ENCODE peak calls at places on chromosomes 13 and 19, in ten cellular contexts. One of them, this sample, is unnamed.

GRCh38 chr13:39685652-39686051 is 30.2 kb downstream of the COG6 start:
- DNase-seq in heart left ventricle: no peak
- DNase-seq in MM.1S: no peak
- DNase-seq in BJ: no peak
- DNase-seq in heart right ventricle: no peak
- DNase-seq in epithelial cell of proximal tubule: no peak
- DNase-seq in upper lobe of left lung: no peak
- DNase-seq in mucosa of descending colon: no peak
- DNase-seq in IMR-90: no peak
- DNase-seq in AG04450: no peak
- DNase-seq in this sample: no peak

GRCh38 chr13:111598751-111599150 is 278.3 kb downstream of the TEX29 start:
- DNase-seq in heart left ventricle: no peak
- DNase-seq in MM.1S: no peak
- DNase-seq in BJ: no peak
- DNase-seq in heart right ventricle: no peak
- DNase-seq in epithelial cell of proximal tubule: no peak
- DNase-seq in upper lobe of left lung: no peak
- DNase-seq in mucosa of descending colon: no peak
- DNase-seq in IMR-90: no peak
- DNase-seq in AG04450: no peak
- DNase-seq in this sample: no peak

GRCh38 chr13:66994097-66994496 is 236.0 kb downstream of the PCDH9 start:
- DNase-seq in heart left ventricle: peak
- DNase-seq in MM.1S: peak
- DNase-seq in BJ: no peak
- DNase-seq in heart right ventricle: peak
- DNase-seq in epithelial cell of proximal tubule: peak
- DNase-seq in upper lobe of left lung: peak
- DNase-seq in mucosa of descending colon: peak
- DNase-seq in IMR-90: peak
- DNase-seq in AG04450: no peak
- DNase-seq in this sample: no peak

GRCh38 chr13:28338202-28338601 is 156.7 kb downstream of the FLT1 start:
- DNase-seq in heart left ventricle: peak
- DNase-seq in MM.1S: no peak
- DNase-seq in BJ: no peak
- DNase-seq in heart right ventricle: no peak
- DNase-seq in epithelial cell of proximal tubule: no peak
- DNase-seq in upper lobe of left lung: no peak
- DNase-seq in mucosa of descending colon: no peak
- DNase-seq in IMR-90: no peak
- DNase-seq in AG04450: no peak
- DNase-seq in this sample: no peak

GRCh38 chr19:38852231-38853044 is 2.7 kb upstream of the HNRNPL start:
- DNase-seq in heart left ventricle: peak
- DNase-seq in MM.1S: peak
- DNase-seq in BJ: no peak
- DNase-seq in heart right ventricle: no peak
- DNase-seq in epithelial cell of proximal tubule: no peak
- DNase-seq in upper lobe of left lung: peak
- DNase-seq in mucosa of descending colon: peak
- DNase-seq in IMR-90: peak
- DNase-seq in AG04450: no peak
- DNase-seq in this sample: no peak

GRCh38 chr19:14505488-14506239 is 9.7 kb upstream of the GIPC1 start:
- DNase-seq in heart left ventricle: no peak
- DNase-seq in MM.1S: no peak
- DNase-seq in BJ: peak
- DNase-seq in heart right ventricle: peak
- DNase-seq in epithelial cell of proximal tubule: no peak
- DNase-seq in upper lobe of left lung: peak
- DNase-seq in mucosa of descending colon: peak
- DNase-seq in IMR-90: peak
- DNase-seq in AG04450: no peak
- DNase-seq in this sample: no peak

GRCh38 chr13:46129955-46130354 is 25.1 kb upstream of the CPB2 start:
- DNase-seq in heart left ventricle: no peak
- DNase-seq in MM.1S: no peak
- DNase-seq in BJ: no peak
- DNase-seq in heart right ventricle: no peak
- DNase-seq in epithelial cell of proximal tubule: no peak
- DNase-seq in upper lobe of left lung: no peak
- DNase-seq in mucosa of descending colon: no peak
- DNase-seq in IMR-90: no peak
- DNase-seq in AG04450: no peak
- DNase-seq in this sample: no peak

GRCh38 chr13:65946387-65946786 is 1283.7 kb downstream of the PCDH9 start:
- DNase-seq in heart left ventricle: no peak
- DNase-seq in MM.1S: no peak
- DNase-seq in BJ: no peak
- DNase-seq in heart right ventricle: no peak
- DNase-seq in epithelial cell of proximal tubule: no peak
- DNase-seq in upper lobe of left lung: no peak
- DNase-seq in mucosa of descending colon: no peak
- DNase-seq in IMR-90: no peak
- DNase-seq in AG04450: no peak
- DNase-seq in this sample: no peak

GRCh38 chr19:55080915-55081772 is 5.5 kb downstream of the EPS8L1 start:
- DNase-seq in heart left ventricle: peak
- DNase-seq in MM.1S: no peak
- DNase-seq in BJ: no peak
- DNase-seq in heart right ventricle: peak
- DNase-seq in epithelial cell of proximal tubule: no peak
- DNase-seq in upper lobe of left lung: peak
- DNase-seq in mucosa of descending colon: peak
- DNase-seq in IMR-90: peak
- DNase-seq in AG04450: no peak
- DNase-seq in this sample: no peak

GRCh38 chr19:3146677-3147100 is 10.9 kb downstream of the GNA15 start:
- DNase-seq in heart left ventricle: no peak
- DNase-seq in MM.1S: peak
- DNase-seq in BJ: no peak
- DNase-seq in heart right ventricle: peak
- DNase-seq in epithelial cell of proximal tubule: no peak
- DNase-seq in upper lobe of left lung: peak
- DNase-seq in mucosa of descending colon: peak
- DNase-seq in IMR-90: no peak
- DNase-seq in AG04450: no peak
- DNase-seq in this sample: no peak

GRCh38 chr19:57465680-57466381 is 8.9 kb upstream of the VN1R1 start:
- DNase-seq in heart left ventricle: no peak
- DNase-seq in MM.1S: peak
- DNase-seq in BJ: no peak
- DNase-seq in heart right ventricle: no peak
- DNase-seq in epithelial cell of proximal tubule: no peak
- DNase-seq in upper lobe of left lung: no peak
- DNase-seq in mucosa of descending colon: peak
- DNase-seq in IMR-90: peak
- DNase-seq in AG04450: no peak
- DNase-seq in this sample: no peak

GRCh38 chr19:32818536-32818935 is 51.0 kb downstream of the SLC7A9 start:
- DNase-seq in heart left ventricle: no peak
- DNase-seq in MM.1S: no peak
- DNase-seq in BJ: no peak
- DNase-seq in heart right ventricle: no peak
- DNase-seq in epithelial cell of proximal tubule: no peak
- DNase-seq in upper lobe of left lung: no peak
- DNase-seq in mucosa of descending colon: no peak
- DNase-seq in IMR-90: no peak
- DNase-seq in AG04450: no peak
- DNase-seq in this sample: no peak

GRCh38 chr19:35986664-35987570 is 8.1 kb upstream of the SDHAF1 start:
- DNase-seq in heart left ventricle: peak
- DNase-seq in MM.1S: no peak
- DNase-seq in BJ: no peak
- DNase-seq in heart right ventricle: peak
- DNase-seq in epithelial cell of proximal tubule: no peak
- DNase-seq in upper lobe of left lung: no peak
- DNase-seq in mucosa of descending colon: peak
- DNase-seq in IMR-90: no peak
- DNase-seq in AG04450: no peak
- DNase-seq in this sample: no peak

GRCh38 chr13:50389726-50390125 is 374.5 kb downstream of the KCNRG start:
- DNase-seq in heart left ventricle: no peak
- DNase-seq in MM.1S: no peak
- DNase-seq in BJ: no peak
- DNase-seq in heart right ventricle: no peak
- DNase-seq in epithelial cell of proximal tubule: no peak
- DNase-seq in upper lobe of left lung: no peak
- DNase-seq in mucosa of descending colon: no peak
- DNase-seq in IMR-90: no peak
- DNase-seq in AG04450: no peak
- DNase-seq in this sample: no peak

GRCh38 chr19:6271721-6272410 is 7.9 kb downstream of the MLLT1 start:
- DNase-seq in heart left ventricle: peak
- DNase-seq in MM.1S: no peak
- DNase-seq in BJ: no peak
- DNase-seq in heart right ventricle: peak
- DNase-seq in epithelial cell of proximal tubule: no peak
- DNase-seq in upper lobe of left lung: peak
- DNase-seq in mucosa of descending colon: peak
- DNase-seq in IMR-90: peak
- DNase-seq in AG04450: no peak
- DNase-seq in this sample: no peak

GRCh38 chr19:4589579-4590410 is 30.3 kb upstream of the SEMA6B start:
- DNase-seq in heart left ventricle: peak
- DNase-seq in MM.1S: peak
- DNase-seq in BJ: no peak
- DNase-seq in heart right ventricle: no peak
- DNase-seq in epithelial cell of proximal tubule: no peak
- DNase-seq in upper lobe of left lung: no peak
- DNase-seq in mucosa of descending colon: peak
- DNase-seq in IMR-90: no peak
- DNase-seq in AG04450: no peak
- DNase-seq in this sample: no peak
- TF ChIP-seq CTCF in heart left ventricle: peak
- TF ChIP-seq CTCF in MM.1S: peak
- TF ChIP-seq CTCF in BJ: peak
- TF ChIP-seq CTCF in heart right ventricle: peak
- TF ChIP-seq CTCF in epithelial cell of proximal tubule: peak
- TF ChIP-seq CTCF in upper lobe of left lung: no peak
- TF ChIP-seq CTCF in mucosa of descending colon: no peak
- TF ChIP-seq CTCF in IMR-90: peak
- TF ChIP-seq CTCF in AG04450: peak
- TF ChIP-seq CTCF in this sample: peak

DNA sequence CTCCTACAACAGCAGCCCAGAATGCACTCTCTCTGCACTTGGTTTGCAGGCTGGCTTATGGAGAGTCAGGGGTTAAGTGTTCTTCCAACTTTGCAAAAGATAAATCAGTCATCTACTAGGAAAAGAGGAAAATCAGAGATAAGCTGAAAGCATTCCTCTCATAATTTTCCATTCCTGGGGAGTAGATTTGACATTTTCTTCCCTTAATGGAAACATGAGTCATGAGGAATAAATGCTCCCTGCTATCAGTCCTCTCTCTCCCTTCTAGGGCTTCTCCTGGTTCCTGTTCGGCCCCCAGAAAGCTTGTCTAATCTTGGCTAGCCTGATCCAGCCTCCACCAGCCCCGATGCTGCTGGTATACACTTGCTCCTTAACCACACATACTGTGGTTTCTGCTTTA is 28.4 kb upstream of the ENOX1 start:
- DNase-seq in heart left ventricle: peak
- DNase-seq in MM.1S: no peak
- DNase-seq in BJ: no peak
- DNase-seq in heart right ventricle: no peak
- DNase-seq in epithelial cell of proximal tubule: no peak
- DNase-seq in upper lobe of left lung: no peak
- DNase-seq in mucosa of descending colon: no peak
- DNase-seq in IMR-90: peak
- DNase-seq in AG04450: peak
- DNase-seq in this sample: peak
- H3K4me3 ChIP-seq in heart left ventricle: no peak
- H3K4me3 ChIP-seq in MM.1S: no peak
- H3K4me3 ChIP-seq in BJ: no peak
- H3K4me3 ChIP-seq in heart right ventricle: no peak
- H3K4me3 ChIP-seq in epithelial cell of proximal tubule: no peak
- H3K4me3 ChIP-seq in upper lobe of left lung: no peak
- H3K4me3 ChIP-seq in mucosa of descending colon: no peak
- H3K4me3 ChIP-seq in IMR-90: no peak
- H3K4me3 ChIP-seq in AG04450: no peak
- H3K4me3 ChIP-seq in this sample: no peak

DNA sequence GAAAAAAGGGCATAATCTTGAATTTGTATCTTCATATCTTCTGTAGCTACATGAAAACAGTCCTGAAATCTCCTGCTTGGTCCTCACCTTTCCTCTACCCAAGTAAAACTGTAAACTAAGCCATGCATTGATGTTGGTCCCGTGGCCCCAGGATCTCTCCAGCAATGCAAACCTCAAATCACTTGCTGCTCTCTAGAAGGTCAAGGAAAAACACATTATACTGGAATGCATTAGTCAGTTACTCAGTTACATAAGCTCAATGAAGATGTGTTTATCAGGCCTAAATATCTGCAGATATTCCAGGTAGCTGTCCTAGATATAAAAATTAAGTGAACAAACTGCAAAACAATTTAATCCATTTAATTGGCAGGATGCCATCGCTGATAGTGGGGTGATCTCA is 261.8 kb downstream of the ABCC4 start:
- DNase-seq in heart left ventricle: no peak
- DNase-seq in MM.1S: no peak
- DNase-seq in BJ: no peak
- DNase-seq in heart right ventricle: no peak
- DNase-seq in epithelial cell of proximal tubule: no peak
- DNase-seq in upper lobe of left lung: no peak
- DNase-seq in mucosa of descending colon: no peak
- DNase-seq in IMR-90: peak
- DNase-seq in AG04450: no peak
- DNase-seq in this sample: no peak
- TF ChIP-seq CTCF in heart left ventricle: no peak
- TF ChIP-seq CTCF in MM.1S: no peak
- TF ChIP-seq CTCF in BJ: no peak
- TF ChIP-seq CTCF in heart right ventricle: no peak
- TF ChIP-seq CTCF in epithelial cell of proximal tubule: no peak
- TF ChIP-seq CTCF in upper lobe of left lung: no peak
- TF ChIP-seq CTCF in mucosa of descending colon: no peak
- TF ChIP-seq CTCF in IMR-90: no peak
- TF ChIP-seq CTCF in AG04450: no peak
- TF ChIP-seq CTCF in this sample: no peak

DNA sequence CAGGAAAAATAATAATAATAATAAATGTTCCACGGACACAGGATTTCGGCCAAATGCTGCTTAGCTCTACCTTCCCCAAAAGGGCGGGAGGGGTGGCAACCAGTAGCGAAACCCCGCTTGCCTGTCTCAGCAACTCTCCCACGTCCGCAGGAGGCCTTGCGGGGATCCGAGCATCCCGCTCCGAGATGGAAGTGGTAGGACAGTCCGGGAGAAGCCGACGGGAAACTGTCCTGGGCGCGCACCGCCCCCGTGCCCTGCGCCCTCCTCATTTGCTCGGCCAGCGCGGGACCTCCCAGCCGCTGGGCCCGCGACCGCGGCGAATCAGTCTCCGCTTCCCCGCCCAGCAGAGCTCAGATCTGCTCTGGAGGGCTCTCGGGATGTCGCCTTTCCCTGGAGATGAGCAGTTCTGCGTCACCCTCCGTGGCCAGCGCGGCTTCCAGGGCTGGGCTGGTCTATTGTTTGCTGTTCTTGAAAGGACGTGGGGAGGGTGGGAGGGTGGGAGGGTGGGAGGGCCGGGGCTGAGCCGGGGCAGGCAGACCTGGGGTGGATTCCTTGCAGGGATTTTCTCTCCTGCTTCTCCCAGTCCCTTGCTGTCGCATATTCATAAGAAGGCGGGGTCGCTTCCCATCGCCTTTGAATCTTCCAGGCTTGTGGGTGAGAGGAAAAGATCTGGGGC is 48.8 kb upstream of the PABPC3 start:
- DNase-seq in heart left ventricle: no peak
- DNase-seq in MM.1S: no peak
- DNase-seq in BJ: no peak
- DNase-seq in heart right ventricle: no peak
- DNase-seq in epithelial cell of proximal tubule: no peak
- DNase-seq in upper lobe of left lung: no peak
- DNase-seq in mucosa of descending colon: no peak
- DNase-seq in IMR-90: peak
- DNase-seq in AG04450: peak
- DNase-seq in this sample: no peak
- H3K4me3 ChIP-seq in heart left ventricle: peak
- H3K4me3 ChIP-seq in MM.1S: peak
- H3K4me3 ChIP-seq in BJ: peak
- H3K4me3 ChIP-seq in heart right ventricle: peak
- H3K4me3 ChIP-seq in epithelial cell of proximal tubule: peak
- H3K4me3 ChIP-seq in upper lobe of left lung: peak
- H3K4me3 ChIP-seq in mucosa of descending colon: no peak
- H3K4me3 ChIP-seq in IMR-90: peak
- H3K4me3 ChIP-seq in AG04450: peak
- H3K4me3 ChIP-seq in this sample: peak

This sample was measured in HFF-Myc.